ENCODE peak calls at places on chromosomes 12 and 14, in five cellular contexts. D is IMR-90; Q is heart right ventricle; O is CD8-positive, alpha-beta T cell; I is choroid plexus epithelial cell. H is an unnamed sample.

GRCh38 chr14:28656704-28657255 is 109.8 kb upstream of the FOXG1 start:
- DNase-seq in D (no peak), Q (no peak), O (no peak), I (no peak), H (no peak)

GRCh38 chr14:23525611-23526010 is 26.0 kb downstream of the ZFHX2 start:
- DNase-seq in D (no peak), Q (no peak), O (no peak), I (no peak), H (no peak)

GRCh38 chr14:24231263-24232120 is 675 bp downstream of the NEDD8 start:
- DNase-seq in D (no peak), Q (no peak), O (peak; percentile 26), I (no peak), H (peak; percentile 40)

GRCh38 chr14:79342942-79343341 is 868.4 kb downstream of the DIO2 start:
- DNase-seq in D (no peak), Q (no peak), O (no peak), I (no peak), H (no peak)

GRCh38 chr14:50521912-50522341 is 10.4 kb downstream of the MAP4K5 start:
- DNase-seq in D (peak; percentile 62), Q (no peak), O (no peak), I (peak; percentile 62), H (peak; percentile 69)

GRCh38 chr14:57831981-57832380 is 33.9 kb downstream of the SLC35F4 start:
- DNase-seq in D (no peak), Q (no peak), O (no peak), I (no peak), H (peak; percentile 27)

GRCh38 chr14:71416392-71416791 is 509.1 kb downstream of the PCNX1 start:
- DNase-seq in D (peak; percentile 34), Q (no peak), O (no peak), I (peak; percentile 65), H (no peak)

GRCh38 chr12:98401427-98401826 is 114.0 kb upstream of the TMPO start:
- DNase-seq in D (no peak), Q (no peak), O (no peak), I (peak; percentile 41), H (peak; percentile 12)

GRCh38 chr14:105414456-105415371 is 4.9 kb upstream of the MTA1 start:
- DNase-seq in D (peak; percentile 52), Q (peak; percentile 85), O (peak; percentile 57), I (peak; percentile 70), H (peak; percentile 64)

GRCh38 chr12:62530596-62530995 is 64.0 kb downstream of the MON2 start:
- DNase-seq in D (peak; percentile 95), Q (no peak), O (no peak), I (peak; percentile 84), H (no peak)

GRCh38 chr14:95993768-95994592 is 45.2 kb upstream of the C14orf132 start:
- DNase-seq in D (peak; percentile 53), Q (no peak), O (peak; percentile 20), I (peak; percentile 68), H (peak; percentile 51)

GRCh38 chr12:103672401-103673119 is 85.5 kb downstream of the STAB2 start:
- DNase-seq in D (peak; percentile 30), Q (no peak), O (no peak), I (no peak), H (no peak)

GRCh38 chr12:6182279-6182898 is 17.8 kb upstream of the CD9 start:
- DNase-seq in D (peak; percentile 68), Q (peak; percentile 59), O (no peak), I (peak; percentile 87), H (no peak)

GRCh38 chr12:108783446-108783845 is 52.1 kb upstream of the CORO1C start:
- DNase-seq in D (no peak), Q (no peak), O (no peak), I (no peak), H (no peak)

GRCh38 chr12:122902854-122903703 is 7.2 kb upstream of the VPS37B start:
- DNase-seq in D (no peak), Q (no peak), O (no peak), I (no peak), H (no peak)

GRCh38 chr12:59929091-59929490 is 333.3 kb downstream of the SLC16A7 start:
- DNase-seq in D (peak; percentile 18), Q (no peak), O (no peak), I (peak; percentile 10), H (no peak)

GRCh38 chr12:119512772-119513497 is 80.6 kb upstream of the TMEM233 start:
- DNase-seq in D (no peak), Q (no peak), O (no peak), I (peak; percentile 5), H (peak; percentile 3)

GRCh38 chr14:76772300-76773187 is 11.3 kb downstream of the VASH1 start:
- DNase-seq in D (peak; percentile 61), Q (peak; percentile 74), O (no peak), I (peak; percentile 77), H (no peak)

GRCh38 chr12:53097207-53097563 is 282 bp upstream of the IGFBP6 start:
- DNase-seq in D (peak; percentile 35), Q (no peak), O (no peak), I (peak; percentile 10), H (no peak)

GRCh38 chr12:90102957-90103652 is 394.5 kb upstream of the ATP2B1 start:
- DNase-seq in D (peak; percentile 53), Q (no peak), O (no peak), I (peak; percentile 77), H (peak; percentile 52)
- TF ChIP-seq CTCF in D (peak; percentile 64), Q (peak; percentile 65), O (peak; percentile 70), I (peak; percentile 72), H (peak; percentile 54)

DNA sequence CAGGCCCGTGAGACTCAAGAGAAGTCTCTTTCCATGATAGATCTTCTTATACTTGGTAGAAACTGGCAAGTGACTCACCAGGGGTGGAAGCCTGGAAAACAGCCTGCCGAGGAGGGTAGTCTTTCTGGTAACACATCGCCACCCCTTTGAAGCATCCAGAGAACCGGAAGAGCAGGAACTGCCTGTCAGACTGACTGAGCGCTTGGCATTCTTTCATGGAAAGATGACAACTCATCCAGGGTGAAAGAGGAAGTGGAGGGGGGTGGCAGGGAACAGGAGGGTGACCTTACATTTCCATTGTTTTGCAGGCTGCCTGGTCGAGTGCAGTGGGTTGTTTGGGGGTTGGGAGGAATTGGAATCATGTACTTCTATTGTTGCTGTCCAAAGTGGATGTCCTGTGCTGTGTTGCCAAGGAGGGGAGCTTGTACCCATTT is 34.5 kb downstream of the PRKCH start:
- DNase-seq in D (peak; percentile 11), Q (peak; percentile 23), O (peak; percentile 37), I (peak; percentile 24), H (no peak)
- H3K4me3 ChIP-seq in D (no peak overlapping the region), Q (no peak overlapping the region), O (no peak overlapping the region), I (no peak overlapping the region), H (no peak overlapping the region)

GRCh38 chr14:91356218-91356763 is 61.3 kb downstream of the CCDC88C start:
- DNase-seq in D (no peak), Q (no peak), O (no peak), I (no peak), H (peak; percentile 63)

GRCh38 chr14:91357272-91357671 is 60.3 kb downstream of the CCDC88C start:
- DNase-seq in D (no peak), Q (no peak), O (no peak), I (no peak), H (no peak)

GRCh38 chr14:91354221-91354916 is 63.3 kb downstream of the CCDC88C start:
- DNase-seq in D (no peak), Q (no peak), O (no peak), I (no peak), H (no peak)

GRCh38 chr14:91352696-91353692 is 64.6 kb downstream of the CCDC88C start:
- DNase-seq in D (no peak), Q (no peak), O (no peak), I (no peak), H (no peak)

GRCh38 chr14:91354979-91355685 is 62.5 kb downstream of the CCDC88C start:
- DNase-seq in D (no peak), Q (no peak), O (peak; percentile 48), I (no peak), H (peak; percentile 74)
- TF ChIP-seq CTCF in D (no peak), Q (peak; percentile 34), O (peak; percentile 59), I (peak; percentile 30), H (peak; percentile 85)

GRCh38 chr12:127146991-127147718 is 1119.8 kb upstream of the TMEM132C start:
- DNase-seq in D (no peak), Q (no peak), O (no peak), I (no peak), H (peak; percentile 30)
- H3K4me3 ChIP-seq in D (no peak overlapping the region), Q (no peak overlapping the region), O (no peak overlapping the region), I (no peak overlapping the region), H (no peak overlapping the region)

DNA sequence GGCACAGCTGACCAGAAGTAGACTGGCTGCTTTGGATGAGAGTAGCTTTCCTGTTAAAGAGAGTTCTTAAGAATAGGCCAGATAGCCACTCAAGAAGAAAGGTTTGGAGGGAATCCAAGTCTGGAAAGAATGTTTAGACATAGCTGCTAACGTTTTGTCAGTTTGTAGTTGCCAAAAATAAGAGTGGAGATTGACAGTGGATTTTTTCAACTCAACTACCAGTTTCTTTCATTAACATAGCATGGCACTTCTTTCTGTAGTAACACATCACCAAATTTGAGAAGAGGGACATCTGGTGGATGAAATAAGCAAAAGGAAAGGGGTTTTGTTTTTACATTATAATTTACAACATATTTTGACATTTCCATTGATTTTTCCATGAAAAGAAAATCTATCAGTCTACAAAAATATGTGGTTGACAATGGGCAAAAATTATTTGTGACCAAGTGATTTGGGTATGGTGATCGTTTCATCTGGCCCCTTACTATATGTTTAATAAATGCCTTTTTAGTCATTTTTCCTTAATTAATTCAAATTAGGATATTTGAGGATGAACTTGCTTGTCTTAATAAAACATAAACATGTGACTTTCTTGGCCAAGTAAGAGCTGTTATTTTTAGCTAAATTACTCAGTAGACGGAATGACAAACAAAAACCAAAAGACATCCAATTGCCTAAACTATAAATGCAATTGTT is 71.1 kb downstream of the PTPRR start:
- DNase-seq in D (peak; percentile 0), Q (no peak), O (no peak), I (peak; percentile 79), H (peak; percentile 2)
- TF ChIP-seq CTCF in D (peak; percentile 33), Q (peak; percentile 64), O (no peak), I (peak; percentile 60), H (peak; percentile 11)